ENCODE peak calls at places on chromosomes 4 and X, in four cellular contexts. P is HepG2, A is A549, S is K562. R is an unnamed sample.
A peak's percentile ranks its signal among the peaks of the same experiment; 100 is the strongest.

GRCh38 chrX:75603833-75604232 is 81.0 kb upstream of the ZDHHC15 start:
- DNase-seq in P (peak; percentile 7), A (peak; percentile 16), S (peak; percentile 30), R (no peak)

GRCh38 chr4:134027931-134028330 is 173.7 kb downstream of the PABPC4L start:
- DNase-seq in P (no peak), A (no peak), S (no peak), R (no peak)

GRCh38 chrX:115147220-115147619 is 42.0 kb upstream of the RBMXL3 start:
- DNase-seq in P (no peak), A (peak; percentile 6), S (peak; percentile 7), R (no peak)

GRCh38 chrX:21153503-21153902 is 220.7 kb upstream of the CNKSR2 start:
- DNase-seq in P (no peak), A (no peak), S (no peak), R (no peak)

GRCh38 chrX:154800508-154801207 is 4.6 kb downstream of the MPP1 start:
- DNase-seq in P (peak; percentile 36), A (no peak), S (no peak), R (no peak)

GRCh38 chr4:89939464-89939863 is 44.8 kb downstream of the MMRN1 start:
- DNase-seq in P (no peak), A (no peak), S (no peak), R (no peak)

GRCh38 chr4:165288226-165288625 is 39.2 kb upstream of the MSMO1 start:
- DNase-seq in P (no peak), A (no peak), S (no peak), R (no peak)

GRCh38 chr4:138869631-138870030 is 145.9 kb upstream of the NOCT start:
- DNase-seq in P (no peak), A (no peak), S (no peak), R (no peak)

GRCh38 chr4:76011018-76011670 is 3.8 kb upstream of the CXCL9 start:
- DNase-seq in P (no peak), A (no peak), S (no peak), R (no peak)

GRCh38 chr4:55356991-55357461 is 11.0 kb downstream of the SRD5A3 start:
- DNase-seq in P (peak; percentile 42), A (no peak), S (no peak), R (no peak)

GRCh38 chr4:158682071-158682470 is 10.0 kb downstream of the ETFDH start:
- DNase-seq in P (no peak), A (no peak), S (no peak), R (no peak)

GRCh38 chr4:24642941-24643628 is 58.7 kb upstream of the DHX15 start:
- DNase-seq in P (peak; percentile 60), A (peak; percentile 29), S (no peak), R (no peak)

GRCh38 chr4:61152433-61152832 is 47.7 kb upstream of the ADGRL3 start:
- DNase-seq in P (no peak), A (no peak), S (no peak), R (no peak)

GRCh38 chr4:42904986-42905385 is 12.5 kb downstream of the GRXCR1 start:
- DNase-seq in P (no peak), A (no peak), S (no peak), R (no peak)

GRCh38 chrX:68238568-68238967 is 194.7 kb downstream of the OPHN1 start:
- DNase-seq in P (no peak), A (no peak), S (no peak), R (no peak)

GRCh38 chr4:138053601-138054322 is 188.4 kb downstream of the SLC7A11 start:
- DNase-seq in P (no peak), A (peak; percentile 51), S (no peak), R (no peak)

GRCh38 chrX:68190799-68191198 is 242.5 kb downstream of the OPHN1 start:
- DNase-seq in P (no peak), A (no peak), S (no peak), R (no peak)

GRCh38 chrX:106912864-106913263 is 7.3 kb upstream of the CLDN2 start:
- DNase-seq in P (no peak), A (no peak), S (no peak), R (no peak)

GRCh38 chr4:180617203-180617602 is 1626.0 kb upstream of the TENM3 start:
- DNase-seq in P (peak; percentile 61), A (no peak), S (no peak), R (no peak)

GRCh38 chr4:1593458-1593857 is 90.7 kb downstream of the FAM53A start:
- DNase-seq in P (no peak), A (no peak), S (peak; percentile 31), R (no peak)

GRCh38 chr4:76252271-76252653 is 741 bp downstream of the FAM47E start:
- DNase-seq in P (no peak), A (no peak), S (no peak), R (no peak)

GRCh38 chr4:38060829-38061431 is 100.7 kb downstream of the PTTG2 start:
- DNase-seq in P (no peak), A (no peak), S (no peak), R (no peak)

GRCh38 chr4:169236901-169237626 is 33.7 kb downstream of the SH3RF1 start:
- DNase-seq in P (no peak), A (no peak), S (no peak), R (no peak)

GRCh38 chr4:1215347-1216075 is 33.4 kb downstream of the CTBP1 start:
- DNase-seq in P (no peak), A (no peak), S (no peak), R (peak; percentile 48)

GRCh38 chr4:157052429-157053040 is 23.4 kb upstream of the GLRB start:
- DNase-seq in P (no peak), A (no peak), S (no peak), R (no peak)

GRCh38 chrX:79477691-79478090 is 110.6 kb upstream of the ITM2A start:
- DNase-seq in P (no peak), A (no peak), S (no peak), R (no peak)

GRCh38 chr4:16187455-16187854 is 38.8 kb downstream of the TAPT1 start:
- DNase-seq in P (no peak), A (no peak), S (no peak), R (no peak)

GRCh38 chrX:38312436-38312835 is 14.9 kb downstream of the RPGR start:
- DNase-seq in P (no peak), A (no peak), S (no peak), R (no peak)

GRCh38 chr4:129604632-129605031 is 508.7 kb downstream of the C4orf33 start:
- DNase-seq in P (no peak), A (no peak), S (no peak), R (no peak)

GRCh38 chr4:154491341-154491679 is 289 bp downstream of the DCHS2 start:
- DNase-seq in P (no peak), A (peak; percentile 14), S (no peak), R (no peak)

GRCh38 chrX:51002160-51002632 is 91.7 kb downstream of the BMP15 start:
- DNase-seq in P (no peak), A (no peak), S (no peak), R (no peak)

GRCh38 chr4:11480683-11481082 is 52.0 kb upstream of the HS3ST1 start:
- DNase-seq in P (no peak), A (no peak), S (no peak), R (no peak)
- TF ChIP-seq POLR2AphosphoS2 in P (no peak), A (no peak), S (no peak), R (no peak)

GRCh38 chrX:41721590-41721989 is 2.4 kb upstream of the GPR82 start:
- DNase-seq in P (no peak), A (no peak), S (no peak), R (no peak)

GRCh38 chrX:41718481-41719245 is 5.3 kb upstream of the GPR82 start:
- DNase-seq in P (peak; percentile 1), A (no peak), S (no peak), R (no peak)

GRCh38 chrX:41722220-41722619 is 1.8 kb upstream of the GPR82 start:
- DNase-seq in P (no peak), A (no peak), S (no peak), R (no peak)

GRCh38 chrX:41722816-41723215 is 1.2 kb upstream of the GPR82 start:
- DNase-seq in P (no peak), A (no peak), S (no peak), R (no peak)

DNA sequence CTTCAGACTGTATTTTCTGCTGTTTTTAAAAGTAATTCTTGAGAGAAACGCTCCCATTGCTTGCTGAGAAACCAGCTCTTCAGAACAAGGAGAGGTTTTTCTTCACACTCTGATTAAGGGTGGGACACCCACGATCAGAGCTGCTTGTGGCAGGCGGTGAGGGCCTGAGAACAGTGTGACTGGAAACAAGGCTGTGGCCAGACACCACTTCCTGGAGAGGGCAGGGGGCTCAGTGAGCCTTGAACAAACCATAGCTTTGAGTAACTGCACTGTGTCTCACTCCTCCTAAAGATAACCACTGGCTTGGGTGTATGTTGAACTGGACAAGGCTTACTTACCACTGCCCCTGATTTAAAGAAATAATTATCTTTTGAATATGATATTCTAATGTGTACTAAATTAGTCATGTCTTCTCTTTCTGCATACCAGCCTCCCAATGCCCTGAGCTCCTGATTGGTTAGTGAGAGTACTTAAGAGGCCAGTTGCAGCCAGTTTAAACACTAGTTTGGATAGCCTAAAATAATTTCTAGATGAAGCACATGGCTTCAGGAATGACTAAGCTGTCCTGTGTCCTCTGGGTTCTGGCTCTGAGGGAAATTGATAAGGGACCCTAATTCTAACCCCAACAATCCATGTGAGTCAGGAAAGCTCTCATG is 3.7 kb upstream of the GPR82 start:
- DNase-seq in P (no peak), A (no peak), S (no peak), R (peak; percentile 51)
- TF ChIP-seq POLR2AphosphoS2 in P (no peak), A (no peak), S (no peak), R (no peak)

GRCh38 chr4:77437079-77437478 is 168.5 kb upstream of the CXCL13 start:
- DNase-seq in P (no peak), A (no peak), S (no peak), R (no peak)

GRCh38 chr4:77430847-77431246 is 174.8 kb upstream of the CXCL13 start:
- DNase-seq in P (no peak), A (no peak), S (peak; percentile 14), R (no peak)

GRCh38 chr4:77432702-77433101 is 172.9 kb upstream of the CXCL13 start:
- DNase-seq in P (peak; percentile 5), A (no peak), S (no peak), R (no peak)

GRCh38 chr4:77434299-77435092 is 171.1 kb upstream of the CXCL13 start:
- DNase-seq in P (no peak), A (no peak), S (no peak), R (no peak)

GRCh38 chr4:77433102-77433733 is 172.4 kb upstream of the CXCL13 start:
- DNase-seq in P (peak; percentile 53), A (peak; percentile 21), S (peak; percentile 8), R (peak; percentile 7)
- TF ChIP-seq POLR2AphosphoS2 in P (no peak), A (no peak), S (no peak), R (no peak)

GRCh38 chr4:183544109-183544508 is 39.3 kb downstream of the ING2 start:
- DNase-seq in P (no peak), A (no peak), S (no peak), R (no peak)

GRCh38 chr4:183546376-183546775 is 41.5 kb downstream of the ING2 start:
- DNase-seq in P (no peak), A (no peak), S (no peak), R (no peak)

GRCh38 chr4:183540498-183540953 is 35.7 kb downstream of the ING2 start:
- DNase-seq in P (no peak), A (no peak), S (no peak), R (no peak)

GRCh38 chr4:183541081-183542045 is 36.5 kb downstream of the ING2 start:
- DNase-seq in P (no peak), A (no peak), S (no peak), R (no peak)
- TF ChIP-seq POLR2AphosphoS2 in P (no peak), A (no peak), S (no peak), R (no peak)

GRCh38 chr4:47642985-47643745 is 158.1 kb downstream of the ATP10D start:
- DNase-seq in P (no peak), A (no peak), S (no peak), R (no peak)
- TF ChIP-seq POLR2AphosphoS2 in P (no peak), A (no peak), S (no peak), R (no peak)

R was measured in GM12878.